ENCODE peak calls at places on chromosomes 4 and X, in five cellular contexts. U is lower lobe of right lung, E is cardiac fibroblast, H is MM.1S, T is GM12878. O is an unnamed sample.

GRCh38 chr4:188754372-188755002 is 615.2 kb downstream of the TRIML1 start:
- DNase-seq in E (no peak), H (no peak), T (no peak), U (no peak), O (no peak)

GRCh38 chrX:110795645-110796510 is at the start of gene CHRDL1:
- DNase-seq in E (no peak), H (peak; percentile 66), T (no peak), U (peak; percentile 46), O (no peak)

GRCh38 chr4:8199594-8200301 is 658 bp downstream of the SH3TC1 start:
- DNase-seq in T (no peak), E (no peak), U (no peak), H (peak; percentile 46), O (no peak)

GRCh38 chr4:7384929-7385890 is 49.5 kb downstream of the PSAPL1 start:
- DNase-seq in U (peak; percentile 31), T (no peak), E (no peak), H (no peak), O (no peak)

GRCh38 chrX:76366972-76367371 is 60.5 kb upstream of the MAGEE1 start:
- DNase-seq in U (no peak), H (no peak), E (no peak), T (no peak), O (no peak)

GRCh38 chr4:9916937-9917336 is 104.4 kb downstream of the SLC2A9 start:
- DNase-seq in U (no peak), H (no peak), E (no peak), T (no peak), O (no peak)

GRCh38 chrX:132181364-132181763 is 37.9 kb downstream of the RAP2C start:
- DNase-seq in U (no peak), T (no peak), E (no peak), H (no peak), O (no peak)

GRCh38 chr4:10161840-10162239 is 45.2 kb upstream of the WDR1 start:
- DNase-seq in T (no peak), E (no peak), H (no peak), U (no peak), O (no peak)

GRCh38 chr4:27368781-27369180 is 508.1 kb downstream of the STIM2 start:
- DNase-seq in U (no peak), E (no peak), T (no peak), H (no peak), O (peak; percentile 19)

GRCh38 chrX:70508296-70508911 is 63.8 kb downstream of the DLG3 start:
- DNase-seq in U (no peak), T (no peak), E (peak; percentile 17), H (no peak), O (peak; percentile 26)

GRCh38 chrX:72021975-72022374 is 109.7 kb downstream of the RTL5 start:
- DNase-seq in H (no peak), E (no peak), T (no peak), U (no peak), O (no peak)

GRCh38 chr4:2302387-2303119 is 40.6 kb upstream of the MXD4 start:
- DNase-seq in T (no peak), H (no peak), U (no peak), E (no peak), O (no peak)

GRCh38 chrX:130906776-130907175 is 3.8 kb upstream of the ENOX2 start:
- DNase-seq in T (no peak), E (no peak), U (no peak), H (no peak), O (no peak)

GRCh38 chrX:17375631-17376380 is 806 bp downstream of the NHS start:
- DNase-seq in U (no peak), E (peak; percentile 12), T (no peak), H (no peak), O (peak; percentile 22)

GRCh38 chrX:1462596-1463251 is 10.0 kb upstream of the ASMTL start:
- DNase-seq in T (no peak), H (no peak), E (peak; percentile 92), U (peak; percentile 19), O (peak; percentile 95)

GRCh38 chrX:45696762-45697161 is 496.1 kb upstream of the DIPK2B start:
- DNase-seq in U (no peak), T (no peak), H (no peak), E (no peak), O (no peak)

GRCh38 chr4:140427919-140428471 is 547 bp upstream of the CLGN start:
- DNase-seq in E (peak; percentile 0), U (no peak), T (no peak), H (no peak), O (peak; percentile 4)

DNA sequence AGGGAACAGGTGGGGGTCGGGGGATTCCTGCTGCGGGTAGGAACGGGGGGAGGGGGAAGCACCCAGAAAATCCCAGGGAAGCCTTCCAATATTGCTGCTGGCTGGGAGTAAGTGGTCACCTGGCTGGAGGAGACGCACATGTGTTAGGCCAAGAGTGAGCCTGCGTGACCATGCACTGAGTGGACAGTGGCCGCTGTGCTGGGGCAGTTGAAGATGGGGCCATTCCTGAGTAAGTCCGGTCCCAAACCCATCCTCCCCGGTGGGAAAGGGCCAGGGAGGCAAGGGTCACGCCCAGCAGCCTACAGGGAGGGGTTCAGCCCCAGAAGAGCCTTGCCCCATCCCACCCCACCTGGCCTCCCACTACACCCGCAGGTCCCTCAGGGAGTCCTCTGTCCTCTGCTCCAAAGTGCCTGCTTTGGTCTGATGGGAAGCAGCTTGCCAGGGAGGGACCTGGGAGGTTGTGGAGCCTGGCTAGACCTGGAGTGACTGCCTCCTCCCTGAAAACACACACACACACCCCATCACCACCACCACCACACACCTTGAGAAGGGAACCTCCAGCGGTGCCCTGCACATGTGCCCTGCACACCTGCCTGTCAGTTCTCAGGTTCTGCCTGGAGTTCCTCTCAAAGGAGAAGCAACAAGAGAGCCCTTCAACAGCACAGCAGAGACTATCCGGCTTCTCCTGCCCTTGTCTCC is 6.1 kb downstream of the L1CAM start:
- DNase-seq in U (no peak), H (no peak), E (no peak), T (no peak), O (no peak)
- H3K4me3 ChIP-seq in U (no peak overlapping the region), H (no peak overlapping the region), E (no peak overlapping the region), T (no peak overlapping the region), O (no peak overlapping the region)

DNA sequence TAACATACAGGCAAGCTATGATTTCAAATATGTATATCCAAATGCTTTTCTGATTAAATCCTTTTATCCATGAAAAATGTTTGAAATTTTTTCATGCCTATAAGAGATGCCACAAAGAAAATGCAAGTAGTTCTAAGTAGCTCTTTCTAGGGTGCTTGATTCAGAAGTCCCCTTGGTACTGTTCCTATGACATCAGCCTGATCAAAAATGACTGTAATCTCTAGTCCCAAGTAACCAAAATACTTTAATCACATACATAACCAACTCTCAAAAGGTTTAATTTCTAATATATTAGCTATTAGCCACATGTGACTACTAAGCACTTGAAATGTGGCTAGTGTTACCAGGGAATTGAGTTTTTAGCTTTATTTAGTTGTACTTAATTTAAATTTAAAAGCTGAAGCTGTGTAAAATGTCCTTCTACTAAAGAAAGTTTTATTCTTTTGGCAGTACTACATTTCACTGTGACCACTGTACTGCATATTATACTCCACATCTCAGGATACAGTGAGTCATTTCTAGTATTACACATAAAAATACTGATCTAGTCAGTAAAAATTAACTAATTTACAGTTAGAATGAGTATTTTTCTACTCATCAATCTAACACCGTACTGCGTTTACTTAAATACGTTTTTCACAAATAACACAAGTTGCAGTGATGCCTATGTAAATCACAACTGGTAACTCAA is 33.9 kb downstream of the FBXW7 start:
- DNase-seq in H (no peak), T (no peak), E (no peak), U (no peak), O (peak; percentile 22)
- TF ChIP-seq CTCF in H (no peak), T (no peak), E (no peak), U (no peak), O (no peak)

DNA sequence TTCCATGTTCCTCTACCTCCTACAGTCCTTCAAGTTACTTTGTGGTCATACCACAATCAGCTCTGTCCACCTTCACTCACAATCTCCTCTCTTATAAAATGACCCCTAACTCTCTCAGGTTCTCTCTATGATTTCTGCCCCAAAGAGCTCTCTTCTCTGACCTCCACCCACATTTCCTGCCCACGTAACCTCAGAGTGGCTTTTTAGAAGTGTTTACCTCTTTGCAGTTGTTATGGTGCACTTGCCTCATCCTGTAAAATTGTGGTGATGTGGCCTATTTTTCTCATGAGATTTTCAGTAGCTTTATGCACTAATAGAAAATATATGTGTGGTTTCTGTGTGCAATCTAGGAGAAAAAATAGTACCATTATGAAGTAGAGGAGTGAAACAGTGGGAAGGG is 215.8 kb downstream of the PACRGL start:
- DNase-seq in U (no peak), T (no peak), E (no peak), H (peak; percentile 12), O (no peak)
- H3K4me3 ChIP-seq in U (no peak overlapping the region), T (no peak overlapping the region), E (no peak overlapping the region), H (no peak overlapping the region), O (no peak overlapping the region)

GRCh38 chrX:68947882-68948605 is 119.2 kb downstream of the EFNB1 start:
- DNase-seq in E (no peak), H (no peak), T (no peak), U (no peak), O (no peak)
- TF ChIP-seq CTCF in E (no peak), H (no peak), T (no peak), U (no peak), O (no peak)

DNA sequence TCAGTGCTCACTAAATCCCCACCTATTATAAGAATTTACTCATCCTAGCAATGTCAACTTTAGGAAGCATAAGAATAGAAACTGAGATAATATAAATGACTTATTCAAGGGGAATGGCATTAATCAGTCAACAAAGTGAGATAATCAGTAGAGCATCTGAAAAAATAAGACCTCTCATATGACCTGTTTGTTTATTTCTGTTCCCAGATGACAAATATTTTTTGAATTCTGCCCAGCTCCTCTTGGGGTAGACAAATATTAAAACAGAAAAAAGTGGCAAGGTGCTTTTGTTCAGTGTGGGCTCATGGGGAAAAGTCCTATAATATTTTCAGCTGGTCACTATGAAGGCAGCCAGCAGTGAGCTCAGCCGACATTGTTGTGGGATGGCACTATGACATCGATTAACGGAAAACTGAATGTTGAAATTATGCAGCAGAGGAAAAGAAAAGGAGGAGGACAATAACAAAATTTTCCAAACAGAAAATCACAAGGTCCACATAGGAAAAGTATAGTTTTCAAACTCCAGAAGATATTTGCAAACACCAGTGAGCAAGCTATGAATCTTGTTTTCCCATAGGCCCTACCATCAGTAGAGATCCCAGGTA is 109.6 kb downstream of the ANXA3 start:
- DNase-seq in U (no peak), H (no peak), E (no peak), T (no peak), O (peak; percentile 27)
- H3K4me3 ChIP-seq in U (no peak overlapping the region), H (no peak overlapping the region), E (no peak overlapping the region), T (no peak overlapping the region), O (no peak overlapping the region)

GRCh38 chr4:52743444-52744019 is 7.7 kb downstream of the ERVMER34-1 start:
- DNase-seq in U (no peak), H (no peak), T (no peak), E (no peak), O (no peak)
- TF ChIP-seq CTCF in U (no peak), H (no peak), T (no peak), E (no peak), O (no peak)

GRCh38 chr4:74624351-74625151 is 169.8 kb downstream of the BTC start:
- DNase-seq in H (peak; percentile 23), E (peak; percentile 90), U (no peak), T (no peak), O (peak; percentile 96)
- H3K4me3 ChIP-seq in H (no peak overlapping the region), E (no peak overlapping the region), U (no peak overlapping the region), T (no peak overlapping the region), O (no peak overlapping the region)